ENCODE peak calls at places on chromosomes 4 and X, in eight cellular contexts. L is non-pigmented ciliary epithelial cell; O is GM23338; H is NCI-H1105 treated with DMSO at 0.1 percent for 48 hours; V is AG20443; T is H54; S is stimulated activated CD4-positive, alpha-beta T cell treated with anti-CD3 and anti-CD28 coated beads, Interleukin-4, amount 100 ng/mL, for 24 hours; G is glutamatergic neuron. A is an unnamed sample.

GRCh38 chr4:41640905-41641304 is 102.9 kb downstream of the LIMCH1 start:
- DNase-seq in L (no peak), H (no peak), O (no peak), G (no peak), V (no peak), T (no peak), S (no peak), A (no peak)

GRCh38 chrX:11464836-11465458 is 171.7 kb downstream of the AMELX start:
- DNase-seq in T (no peak), G (no peak), L (no peak), H (no peak), S (no peak), V (no peak), O (no peak), A (no peak)

GRCh38 chr4:176013466-176014247 is 52.0 kb upstream of the WDR17 start:
- DNase-seq in O (no peak), L (no peak), H (no peak), T (no peak), V (no peak), S (no peak), G (no peak), A (no peak)

GRCh38 chrX:39972340-39972739 is 125.4 kb downstream of the BCOR start:
- DNase-seq in G (no peak), L (no peak), H (no peak), S (no peak), V (peak), O (no peak), T (no peak), A (no peak)

GRCh38 chr4:182255421-182256190 is 12.4 kb downstream of the TENM3 start:
- DNase-seq in S (no peak), T (no peak), V (no peak), O (no peak), L (no peak), H (no peak), G (no peak), A (peak)

GRCh38 chr4:93710101-93710846 is 118.3 kb upstream of the ATOH1 start:
- DNase-seq in T (no peak), S (no peak), O (peak), L (no peak), G (peak), V (no peak), H (no peak), A (peak)

GRCh38 chr4:6410078-6410477 is 62.3 kb downstream of the PPP2R2C start:
- DNase-seq in H (no peak), O (no peak), S (no peak), T (no peak), G (no peak), V (no peak), L (no peak), A (no peak)

GRCh38 chr4:143199503-143199902 is 14.8 kb downstream of the USP38 start:
- DNase-seq in V (no peak), L (no peak), G (no peak), S (no peak), H (no peak), T (no peak), O (no peak), A (no peak)

GRCh38 chr4:127759893-127760292 is 22.2 kb upstream of the HSPA4L start:
- DNase-seq in H (no peak), L (no peak), S (no peak), T (no peak), G (no peak), V (no peak), O (no peak), A (no peak)

GRCh38 chr4:146646601-146647000 is 7.9 kb downstream of the POU4F2 start:
- DNase-seq in O (peak), G (no peak), H (peak), V (no peak), S (no peak), T (no peak), L (no peak), A (no peak)

GRCh38 chrX:107449490-107450175 is at the start of gene FRMPD3:
- DNase-seq in L (no peak), G (peak), O (peak), H (no peak), T (no peak), S (no peak), V (peak), A (no peak)

GRCh38 chr4:181528570-181529184 is 714.5 kb upstream of the TENM3 start:
- DNase-seq in G (peak), L (peak), V (peak), S (no peak), T (peak), H (peak), O (peak), A (peak)

GRCh38 chr4:113878718-113879117 is 100.7 kb downstream of the ARSJ start:
- DNase-seq in S (no peak), H (no peak), G (peak), V (no peak), O (peak), T (no peak), L (no peak), A (peak)

GRCh38 chr4:39732728-39733127 is 34.8 kb downstream of the UBE2K start:
- DNase-seq in V (peak), O (no peak), L (peak), T (peak), G (no peak), S (no peak), H (no peak), A (no peak)

GRCh38 chr4:8267077-8267476 is 2.5 kb upstream of the HTRA3 start:
- DNase-seq in T (peak), V (peak), G (peak), L (no peak), S (peak), O (peak), H (no peak), A (peak)

GRCh38 chr4:96052827-96053226 is 212.9 kb downstream of the PDHA2 start:
- DNase-seq in H (no peak), G (no peak), L (no peak), V (no peak), T (no peak), O (no peak), S (no peak), A (no peak)

GRCh38 chr4:48944659-48945290 is 38.2 kb upstream of the OCIAD2 start:
- DNase-seq in O (peak), S (peak), H (no peak), T (no peak), L (no peak), G (no peak), V (no peak), A (no peak)

GRCh38 chr4:143341186-143341755 is 4.6 kb downstream of the GAB1 start:
- DNase-seq in L (no peak), V (no peak), O (no peak), T (no peak), H (no peak), G (no peak), S (no peak), A (no peak)

GRCh38 chr4:153335665-153336064 is 8.8 kb upstream of the MND1 start:
- DNase-seq in G (no peak), V (no peak), T (no peak), S (no peak), L (no peak), H (no peak), O (no peak), A (no peak)

GRCh38 chrX:31366076-31366475 is 294.2 kb upstream of the FTHL17 start:
- DNase-seq in G (no peak), O (no peak), H (no peak), L (no peak), V (no peak), S (no peak), T (no peak), A (no peak)

GRCh38 chr4:119823045-119823444 is 194.4 kb upstream of the PDE5A start:
- DNase-seq in G (no peak), V (no peak), S (no peak), H (no peak), L (no peak), T (no peak), O (no peak), A (no peak)

GRCh38 chr4:11904117-11904535 is 475.4 kb upstream of the HS3ST1 start:
- DNase-seq in O (no peak), S (no peak), L (no peak), T (no peak), G (no peak), V (no peak), H (no peak), A (peak)

GRCh38 chr4:122616910-122617596 is 3.8 kb downstream of the IL21 start:
- DNase-seq in V (no peak), S (no peak), H (no peak), L (no peak), T (no peak), O (no peak), G (no peak), A (no peak)

GRCh38 chrX:139203681-139204575 is 326.6 kb upstream of the F9 start:
- DNase-seq in O (peak), V (peak), L (no peak), G (peak), S (no peak), H (peak), T (no peak), A (no peak)

GRCh38 chr4:85747871-85748491 is 273.0 kb downstream of the ARHGAP24 start:
- DNase-seq in G (no peak), L (no peak), T (no peak), S (no peak), O (peak), V (peak), H (peak), A (peak)

GRCh38 chrX:20530319-20530979 is 263.7 kb upstream of the RPS6KA3 start:
- DNase-seq in O (peak), S (peak), V (peak), G (peak), H (peak), L (no peak), T (no peak), A (peak)

GRCh38 chr4:2083116-2083825 is 24.1 kb downstream of the NAT8L start:
- DNase-seq in L (no peak), H (no peak), V (no peak), S (no peak), G (no peak), O (no peak), T (no peak), A (no peak)

GRCh38 chr4:107950746-107951540 is 19.6 kb downstream of the CYP2U1 start:
- DNase-seq in S (no peak), L (no peak), G (no peak), T (no peak), H (no peak), O (no peak), V (peak), A (no peak)

GRCh38 chr4:30867427-30867826 is 147.3 kb downstream of the PCDH7 start:
- DNase-seq in G (no peak), L (no peak), H (no peak), S (no peak), T (no peak), O (no peak), V (no peak), A (no peak)

GRCh38 chr4:43132010-43132582 is 239.6 kb downstream of the GRXCR1 start:
- DNase-seq in V (peak), H (peak), O (peak), T (peak), G (peak), L (peak), S (peak), A (peak)

GRCh38 chr4:19496752-19497151 is 755.0 kb upstream of the SLIT2 start:
- DNase-seq in T (no peak), O (no peak), H (no peak), G (no peak), S (no peak), V (no peak), L (no peak), A (no peak)

GRCh38 chr4:113921089-113921842 is 58.2 kb downstream of the ARSJ start:
- DNase-seq in T (no peak), V (no peak), G (no peak), O (no peak), S (no peak), H (no peak), L (no peak), A (no peak)

GRCh38 chrX:126064901-126065541 is 101.1 kb downstream of the DCAF12L2 start:
- DNase-seq in O (no peak), G (no peak), V (no peak), H (no peak), L (no peak), S (no peak), T (no peak), A (no peak)

A was measured in A549.